ENCODE peak calls at places on chromosomes 7 and 10, in seven cellular contexts. Y is T-helper 17 cell; N is posterior vena cava; V is AG09319; M is AG08396; T is stimulated activated CD4-positive, alpha-beta T cell treated with anti-CD3 and anti-CD28 coated beads, TNF-alpha, amount 100 ng/mL, for 48 hours; X is nephron progenitor cell. P is an unnamed sample.

GRCh38 chr7:38716397-38716796 is 85.2 kb upstream of the AMPH start:
- DNase-seq in X (no peak), Y (no peak), N (no peak), T (no peak), M (no peak), V (no peak), P (no peak)

GRCh38 chr7:155358066-155358947 is 60.6 kb downstream of the INSIG1 start:
- DNase-seq in V (no peak), T (no peak), N (peak; percentile 56), Y (no peak), M (no peak), X (no peak), P (no peak)

GRCh38 chr10:18565006-18565405 is 86.4 kb downstream of the NSUN6 start:
- DNase-seq in X (no peak), V (no peak), N (no peak), T (no peak), Y (no peak), M (no peak), P (no peak)

GRCh38 chr7:106290319-106290718 is 5.5 kb upstream of the NAMPT start:
- DNase-seq in V (no peak), M (no peak), X (no peak), N (no peak), Y (no peak), T (no peak), P (no peak)

GRCh38 chr7:150451097-150451793 is 815 bp downstream of the GIMAP8 start:
- DNase-seq in X (peak; percentile 50), M (no peak), N (peak; percentile 90), T (peak; percentile 52), Y (peak; percentile 38), V (no peak), P (no peak)

GRCh38 chr7:21868647-21868896 is 77.1 kb downstream of the CDCA7L start:
- DNase-seq in T (no peak), M (no peak), N (no peak), V (no peak), X (no peak), Y (no peak), P (no peak)

GRCh38 chr7:66758964-66759628 is 18.6 kb downstream of the RABGEF1 start:
- DNase-seq in M (no peak), N (no peak), Y (no peak), T (no peak), X (no peak), V (no peak), P (no peak)

GRCh38 chr10:72426982-72427381 is 72.3 kb upstream of the DNAJB12 start:
- DNase-seq in Y (no peak), M (no peak), N (no peak), X (no peak), T (no peak), V (no peak), P (no peak)

GRCh38 chr10:5518143-5518542 is 6.6 kb upstream of the CALML3 start:
- DNase-seq in N (no peak), X (no peak), Y (no peak), T (no peak), M (no peak), V (no peak), P (no peak)

GRCh38 chr10:11016959-11017574 is 605 bp upstream of the CELF2 start:
- DNase-seq in M (peak; percentile 12), T (no peak), Y (no peak), N (no peak), V (no peak), X (no peak), P (no peak)

GRCh38 chr10:117757121-117757795 is 214.7 kb downstream of the EMX2 start:
- DNase-seq in Y (no peak), M (no peak), T (no peak), N (no peak), X (no peak), V (no peak), P (no peak)

P was measured in HFFc6.